ENCODE peak calls at places on chromosomes 16 and 17, in nine cellular contexts. I is bronchial epithelial cell, X is fibroblast of pulmonary artery, M is left ventricle myocardium inferior, Z is osteocyte, R is pancreas, S is heart left ventricle, C is AG09309, N is thoracic aorta. K is an unnamed sample.

GRCh38 chr17:11705111-11705510 is 106.8 kb downstream of the DNAH9 start:
- DNase-seq in I (no peak), X (no peak), M (no peak), Z (no peak), R (no peak), S (no peak), C (no peak), N (no peak), K (no peak)

GRCh38 chr17:64174686-64175456 is 44.9 kb upstream of the ERN1 start:
- DNase-seq in I (peak; percentile 55), X (peak; percentile 50), M (no peak), Z (no peak), R (no peak), S (no peak), C (no peak), N (no peak), K (peak; percentile 80)

GRCh38 chr16:28202147-28202746 is 9.5 kb downstream of the XPO6 start:
- DNase-seq in I (no peak), X (no peak), M (no peak), Z (no peak), R (no peak), S (no peak), C (no peak), N (no peak), K (no peak)

GRCh38 chr16:88481851-88482250 is 28.8 kb downstream of the ZFPM1 start:
- DNase-seq in I (no peak), X (no peak), M (no peak), Z (no peak), R (no peak), S (no peak), C (no peak), N (no peak), K (no peak)

GRCh38 chr17:17638467-17638866 is 42.8 kb upstream of the RAI1 start:
- DNase-seq in I (peak; percentile 43), X (no peak), M (no peak), Z (no peak), R (no peak), S (no peak), C (no peak), N (no peak), K (no peak)

GRCh38 chr17:33521784-33522183 is 228.7 kb upstream of the ASIC2 start:
- DNase-seq in I (no peak), X (no peak), M (no peak), Z (no peak), R (no peak), S (no peak), C (no peak), N (no peak), K (no peak)

GRCh38 chr16:8720967-8721692 is 46.7 kb downstream of the ABAT start:
- DNase-seq in I (no peak), X (no peak), M (no peak), Z (no peak), R (no peak), S (no peak), C (no peak), N (no peak), K (no peak)

GRCh38 chr16:66026211-66026610 is 340.3 kb upstream of the CDH5 start:
- DNase-seq in I (no peak), X (peak; percentile 32), M (no peak), Z (no peak), R (no peak), S (no peak), C (no peak), N (no peak), K (no peak)

GRCh38 chr16:15783985-15784384 is 72.8 kb downstream of the MYH11 start:
- DNase-seq in I (no peak), X (no peak), M (no peak), Z (no peak), R (no peak), S (no peak), C (no peak), N (no peak), K (no peak)

GRCh38 chr17:80294653-80295052 is 34.0 kb downstream of the RNF213 start:
- DNase-seq in I (no peak), X (no peak), M (no peak), Z (no peak), R (no peak), S (no peak), C (no peak), N (no peak), K (no peak)

GRCh38 chr17:16440814-16441629 is 25.7 kb downstream of the TRPV2 start:
- DNase-seq in I (no peak), X (no peak), M (no peak), Z (no peak), R (no peak), S (no peak), C (no peak), N (no peak), K (no peak)

GRCh38 chr16:21301168-21301894 is 23.2 kb upstream of the CRYM start:
- DNase-seq in I (peak; percentile 80), X (peak; percentile 67), M (peak; percentile 68), Z (peak; percentile 89), R (peak; percentile 88), S (peak; percentile 62), C (no peak), N (peak; percentile 22), K (peak; percentile 52)

GRCh38 chr17:38709104-38709820 is 4.2 kb downstream of the MLLT6 start:
- DNase-seq in I (no peak), X (no peak), M (no peak), Z (no peak), R (no peak), S (no peak), C (no peak), N (no peak), K (no peak)

GRCh38 chr17:65987988-65988387 is 203.9 kb downstream of the CEP112 start:
- DNase-seq in I (peak; percentile 55), X (peak; percentile 64), M (no peak), Z (no peak), R (no peak), S (no peak), C (peak; percentile 3), N (no peak), K (peak; percentile 26)

GRCh38 chr17:42518046-42518754 is 17.8 kb upstream of the NAGLU start:
- DNase-seq in I (peak; percentile 93), X (peak; percentile 99), M (peak; percentile 70), Z (no peak), R (no peak), S (peak; percentile 80), C (peak; percentile 90), N (peak; percentile 80), K (peak; percentile 95)

GRCh38 chr17:18246880-18247612 is 11.5 kb downstream of the FLII start:
- DNase-seq in I (peak; percentile 82), X (peak; percentile 31), M (peak; percentile 58), Z (no peak), R (peak; percentile 88), S (peak; percentile 62), C (no peak), N (no peak), K (no peak)

GRCh38 chr16:68197250-68197649 is 38.7 kb downstream of the ESRP2 start:
- DNase-seq in I (no peak), X (no peak), M (no peak), Z (no peak), R (no peak), S (no peak), C (no peak), N (no peak), K (no peak)

GRCh38 chr17:78769200-78769773 is 12.8 kb downstream of the CYTH1 start:
- DNase-seq in I (no peak), X (no peak), M (no peak), Z (no peak), R (no peak), S (no peak), C (no peak), N (no peak), K (no peak)

GRCh38 chr17:65553646-65554567 is 7.5 kb downstream of the AXIN2 start:
- DNase-seq in I (no peak), X (no peak), M (no peak), Z (no peak), R (no peak), S (no peak), C (no peak), N (no peak), K (no peak)

GRCh38 chr16:80637621-80638020 is 96.8 kb downstream of the DYNLRB2 start:
- DNase-seq in I (no peak), X (no peak), M (no peak), Z (no peak), R (no peak), S (no peak), C (no peak), N (no peak), K (no peak)

GRCh38 chr17:33637534-33637933 is 344.4 kb upstream of the ASIC2 start:
- DNase-seq in I (no peak), X (no peak), M (no peak), Z (no peak), R (no peak), S (no peak), C (no peak), N (no peak), K (no peak)

GRCh38 chr17:45310380-45311324 is 6.2 kb downstream of the MAP3K14 start:
- DNase-seq in I (no peak), X (no peak), M (peak; percentile 51), Z (no peak), R (peak; percentile 81), S (no peak), C (no peak), N (no peak), K (no peak)
- TF ChIP-seq CTCF in I (no peak), X (no peak), M (no peak), Z (no peak), R (no peak), S (no peak), C (no peak), N (no peak), K (no peak)

GRCh38 chr17:75069783-75070182 is 18.0 kb upstream of the SLC16A5 start:
- DNase-seq in I (peak; percentile 47), X (no peak), M (no peak), Z (no peak), R (peak; percentile 12), S (no peak), C (no peak), N (no peak), K (no peak)
- TF ChIP-seq CTCF in I (peak; percentile 44), X (peak; percentile 38), M (peak; percentile 34), Z (peak; percentile 65), R (no peak), S (peak; percentile 37), C (peak; percentile 52), N (no peak), K (peak; percentile 40)

DNA sequence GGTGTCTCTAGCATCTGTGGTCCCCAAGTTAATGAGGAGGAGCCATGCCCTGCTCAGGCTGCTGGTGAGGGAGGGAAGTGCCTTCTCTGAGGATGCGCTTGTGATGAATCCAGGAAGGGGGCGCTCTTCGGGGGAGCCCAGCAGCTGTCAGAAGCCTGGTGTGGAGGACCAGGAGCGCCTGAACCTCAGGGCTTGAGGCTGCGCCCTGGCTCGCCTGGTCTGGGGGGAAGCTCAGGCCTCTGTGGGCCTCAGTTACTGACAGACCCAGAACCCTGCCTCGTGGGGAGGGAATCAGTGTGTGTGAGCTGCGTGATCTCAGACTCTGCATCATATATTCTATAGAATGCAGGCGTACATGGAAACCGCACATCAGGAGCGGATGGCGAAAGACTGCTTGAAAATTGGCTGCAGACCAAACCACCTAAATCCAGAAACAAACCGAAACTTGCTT is 126.1 kb downstream of the SEC14L1 start:
- DNase-seq in I (peak; percentile 60), X (no peak), M (no peak), Z (no peak), R (peak; percentile 35), S (no peak), C (no peak), N (no peak), K (no peak)
- TF ChIP-seq CTCF in I (peak; percentile 53), X (peak; percentile 10), M (no peak), Z (no peak), R (no peak), S (no peak), C (peak; percentile 21), N (no peak), K (peak; percentile 46)

GRCh38 chr16:54285414-54286066 is 1.0 kb downstream of the IRX3 start:
- DNase-seq in I (no peak), X (peak; percentile 22), M (peak; percentile 51), Z (no peak), R (peak; percentile 76), S (peak; percentile 37), C (no peak), N (no peak), K (no peak)
- TF ChIP-seq CTCF in I (no peak), X (no peak), M (peak; percentile 29), Z (peak; percentile 9), R (no peak), S (peak; percentile 26), C (peak; percentile 26), N (no peak), K (no peak)

K was measured in HFF-Myc.